ENCODE peak calls at places on chromosomes 16 and 17, in seven cellular contexts. X is GM12892, U is K562, P is Peyer's patch, K is adrenal gland, E is heart left ventricle, M is IMR-90. F is an unnamed sample.
A peak's percentile ranks its signal among the peaks of the same experiment; 100 is the strongest.

GRCh38 chr16:67144943-67145342 is 5.9 kb downstream of the B3GNT9 start:
- DNase-seq in X (no peak), U (no peak), P (no peak), K (no peak), E (no peak), M (no peak), F (no peak)

GRCh38 chr16:51154271-51155171 is 3.5 kb upstream of the SALL1 start:
- DNase-seq in X (no peak), U (no peak), P (no peak), K (no peak), E (no peak), M (no peak), F (no peak)

GRCh38 chr17:53626286-53626685 is 196.4 kb upstream of the KIF2B start:
- DNase-seq in X (no peak), U (peak; percentile 48), P (no peak), K (no peak), E (no peak), M (peak; percentile 67), F (no peak)

GRCh38 chr17:47946929-47947397 is 5.6 kb downstream of the PNPO start:
- DNase-seq in X (peak; percentile 69), U (peak; percentile 88), P (peak; percentile 94), K (peak; percentile 93), E (peak; percentile 76), M (peak; percentile 79), F (peak; percentile 83)

GRCh38 chr17:73343168-73343634 is 31.4 kb upstream of the CDC42EP4 start:
- DNase-seq in X (no peak), U (peak; percentile 30), P (no peak), K (peak; percentile 41), E (peak; percentile 87), M (peak; percentile 88), F (no peak)

GRCh38 chr17:44362056-44362355 is 1.6 kb downstream of the FAM171A2 start:
- DNase-seq in X (no peak), U (no peak), P (no peak), K (no peak), E (no peak), M (no peak), F (no peak)

GRCh38 chr17:19753661-19754463 is 5.8 kb upstream of the ALDH3A1 start:
- DNase-seq in X (no peak), U (no peak), P (peak; percentile 67), K (peak; percentile 71), E (peak; percentile 55), M (no peak), F (peak; percentile 53)

GRCh38 chr16:74184839-74185238 is 111.8 kb upstream of the PSMD7 start:
- DNase-seq in X (no peak), U (no peak), P (no peak), K (no peak), E (no peak), M (no peak), F (no peak)

GRCh38 chr16:65075877-65076276 is 46.0 kb downstream of the CDH11 start:
- DNase-seq in X (no peak), U (no peak), P (no peak), K (no peak), E (no peak), M (no peak), F (no peak)

GRCh38 chr17:79874329-79874981 is 35.2 kb upstream of the CBX4 start:
- DNase-seq in X (no peak), U (peak; percentile 60), P (peak; percentile 60), K (no peak), E (no peak), M (peak; percentile 24), F (no peak)

GRCh38 chr16:89688395-89688794 is 1.9 kb downstream of the CDK10 start:
- DNase-seq in X (no peak), U (no peak), P (no peak), K (no peak), E (no peak), M (no peak), F (no peak)

GRCh38 chr16:7137560-7138330 is 194.9 kb upstream of the RBFOX1 start:
- DNase-seq in X (no peak), U (no peak), P (no peak), K (no peak), E (no peak), M (no peak), F (no peak)

GRCh38 chr17:5619088-5619740 is 34.9 kb upstream of the NLRP1 start:
- DNase-seq in X (no peak), U (peak; percentile 83), P (no peak), K (no peak), E (no peak), M (no peak), F (no peak)

GRCh38 chr17:67879662-67880061 is 54.4 kb downstream of the BPTF start:
- DNase-seq in X (no peak), U (peak; percentile 43), P (no peak), K (no peak), E (no peak), M (no peak), F (no peak)

GRCh38 chr16:81899601-81900000 is 111.7 kb downstream of the SDR42E1 start:
- DNase-seq in X (no peak), U (no peak), P (no peak), K (no peak), E (no peak), M (no peak), F (no peak)

GRCh38 chr17:73654241-73654640 is 10.0 kb upstream of the SDK2 start:
- DNase-seq in X (no peak), U (no peak), P (no peak), K (no peak), E (no peak), M (no peak), F (no peak)

GRCh38 chr17:62566996-62567578 is 60.4 kb upstream of the MRC2 start:
- DNase-seq in X (no peak), U (no peak), P (no peak), K (no peak), E (no peak), M (no peak), F (no peak)

GRCh38 chr16:10868562-10869469 is 8.2 kb upstream of the CIITA start:
- DNase-seq in X (no peak), U (no peak), P (peak; percentile 88), K (peak; percentile 42), E (peak; percentile 68), M (no peak), F (peak; percentile 62)

GRCh38 chr17:19332371-19333131 is 30.0 kb downstream of the B9D1 start:
- DNase-seq in X (no peak), U (no peak), P (peak; percentile 43), K (no peak), E (no peak), M (no peak), F (peak; percentile 41)

GRCh38 chr16:67110136-67110847 is 551 bp downstream of the PHAF1 start:
- DNase-seq in X (no peak), U (peak; percentile 39), P (no peak), K (no peak), E (no peak), M (no peak), F (no peak)

GRCh38 chr17:44623070-44623725 is 33.1 kb upstream of the MEIOC start:
- DNase-seq in X (no peak), U (no peak), P (no peak), K (no peak), E (no peak), M (no peak), F (no peak)

GRCh38 chr17:17387461-17388362 is 84.5 kb downstream of the NT5M start:
- DNase-seq in X (no peak), U (peak; percentile 18), P (peak; percentile 77), K (no peak), E (peak; percentile 33), M (no peak), F (peak; percentile 42)

GRCh38 chr16:85536411-85537330 is 76.5 kb upstream of the GSE1 start:
- DNase-seq in X (no peak), U (no peak), P (no peak), K (no peak), E (no peak), M (no peak), F (peak; percentile 84)

GRCh38 chr17:40251576-40251975 is 32.5 kb downstream of the WIPF2 start:
- DNase-seq in X (no peak), U (peak; percentile 38), P (peak; percentile 75), K (peak; percentile 67), E (no peak), M (peak; percentile 85), F (no peak)

GRCh38 chr17:74858672-74859438 is 830 bp downstream of the GRIN2C start:
- DNase-seq in X (no peak), U (no peak), P (no peak), K (no peak), E (no peak), M (no peak), F (no peak)

GRCh38 chr16:2871926-2872325 is 11.1 kb upstream of the FLYWCH2 start:
- DNase-seq in X (no peak), U (no peak), P (no peak), K (no peak), E (no peak), M (no peak), F (no peak)

GRCh38 chr16:2866422-2866821 is 8.5 kb upstream of the PRSS22 start:
- DNase-seq in X (no peak), U (no peak), P (no peak), K (no peak), E (no peak), M (no peak), F (no peak)

GRCh38 chr16:2869502-2870064 is 11.6 kb upstream of the PRSS22 start:
- DNase-seq in X (no peak), U (no peak), P (no peak), K (no peak), E (no peak), M (no peak), F (no peak)

GRCh38 chr16:2867661-2867986 is 9.7 kb upstream of the PRSS22 start:
- DNase-seq in X (no peak), U (no peak), P (peak; percentile 35), K (no peak), E (peak; percentile 45), M (no peak), F (no peak)

GRCh38 chr16:2867987-2868789 is 10.2 kb upstream of the PRSS22 start:
- DNase-seq in X (peak; percentile 98), U (peak; percentile 96), P (peak; percentile 98), K (peak; percentile 96), E (peak; percentile 97), M (peak; percentile 93), F (peak; percentile 89)
- TF ChIP-seq POLR2A in X (peak; percentile 86), U (peak; percentile 94), P (peak; percentile 32), K (peak; percentile 63), E (peak; percentile 50), M (peak; percentile 67), F (peak; percentile 83)

DNA sequence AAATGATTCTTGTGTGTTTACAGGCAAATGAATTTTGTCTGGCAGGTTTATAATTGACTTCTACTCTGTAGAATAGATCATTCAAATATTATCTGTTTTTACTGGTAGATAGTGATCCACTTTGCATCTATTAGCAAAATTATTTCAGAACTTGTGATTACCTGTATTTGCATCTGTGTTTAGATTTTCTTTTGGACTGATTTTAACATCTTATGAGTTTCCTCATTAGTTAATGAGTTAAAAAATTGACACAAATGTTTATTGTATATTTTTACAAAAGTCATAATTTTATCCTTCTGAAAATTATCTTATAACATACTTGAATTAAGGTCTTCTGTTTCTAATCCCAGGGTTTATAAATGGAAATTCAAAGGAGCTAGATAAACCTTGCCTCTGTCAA is 132.0 kb upstream of the KCNJ16 start:
- DNase-seq in X (no peak), U (no peak), P (no peak), K (no peak), E (no peak), M (no peak), F (no peak)
- TF ChIP-seq POLR2A in X (no peak), U (no peak), P (no peak), K (no peak), E (no peak), M (no peak), F (no peak)

GRCh38 chr16:12458591-12459400 is 344.9 kb downstream of the CPPED1 start:
- DNase-seq in X (no peak), U (peak; percentile 23), P (peak; percentile 56), K (peak; percentile 21), E (peak; percentile 47), M (no peak), F (peak; percentile 81)
- TF ChIP-seq POLR2A in X (no peak), U (no peak), P (no peak), K (no peak), E (no peak), M (no peak), F (no peak)

GRCh38 chr16:78099372-78100161 is at the start of gene WWOX:
- DNase-seq in X (peak; percentile 88), U (peak; percentile 98), P (peak; percentile 99), K (peak; percentile 97), E (peak; percentile 97), M (peak; percentile 98), F (peak; percentile 98)
- TF ChIP-seq POLR2A in X (peak; percentile 76), U (peak; percentile 76), P (no peak), K (peak; percentile 33), E (peak; percentile 81), M (no peak), F (peak; percentile 66)

F was measured in right lobe of liver.